ENCODE peak calls at places on chromosomes 13 and 19, in four cellular contexts. One of them, this sample, is unnamed. For H3K9me3 and H3K36me3, the result is how much of the 10 kb centered on the place peaks cover.

GRCh38 chr13:52411629-52412028 is 5.7 kb upstream of the THSD1 start:
- DNase-seq in tibial nerve: no peak
- DNase-seq in ascending aorta: no peak
- DNase-seq in mucosa of descending colon: no peak
- DNase-seq in this sample: no peak

GRCh38 chr19:18737954-18738351 is 53.2 kb downstream of the COMP start:
- DNase-seq in tibial nerve: no peak
- DNase-seq in ascending aorta: no peak
- DNase-seq in mucosa of descending colon: no peak
- DNase-seq in this sample: no peak

GRCh38 chr19:14471436-14472187 is 3.5 kb downstream of the PTGER1 start:
- DNase-seq in tibial nerve: no peak
- DNase-seq in ascending aorta: no peak
- DNase-seq in mucosa of descending colon: no peak
- DNase-seq in this sample: no peak

GRCh38 chr13:25468330-25469178 is 96.8 kb downstream of the ATP8A2 start:
- DNase-seq in tibial nerve: no peak
- DNase-seq in ascending aorta: no peak
- DNase-seq in mucosa of descending colon: no peak
- DNase-seq in this sample: no peak

GRCh38 chr13:84524586-84524985 is 642.3 kb upstream of the SLITRK1 start:
- DNase-seq in tibial nerve: no peak
- DNase-seq in ascending aorta: no peak
- DNase-seq in mucosa of descending colon: no peak
- DNase-seq in this sample: no peak

GRCh38 chr19:2680808-2681207 is 21.7 kb downstream of the GNG7 start:
- DNase-seq in tibial nerve: no peak
- DNase-seq in ascending aorta: no peak
- DNase-seq in mucosa of descending colon: no peak
- DNase-seq in this sample: no peak

GRCh38 chr13:20984879-20985278 is 76.5 kb downstream of the LATS2 start:
- DNase-seq in tibial nerve: no peak
- DNase-seq in ascending aorta: no peak
- DNase-seq in mucosa of descending colon: no peak
- DNase-seq in this sample: no peak

GRCh38 chr13:76791290-76791664 is 94.9 kb downstream of the KCTD12 start:
- DNase-seq in tibial nerve: no peak
- DNase-seq in ascending aorta: no peak
- DNase-seq in mucosa of descending colon: no peak
- DNase-seq in this sample: no peak

GRCh38 chr19:16373539-16373938 is 48.9 kb downstream of the KLF2 start:
- DNase-seq in tibial nerve: peak
- DNase-seq in ascending aorta: no peak
- DNase-seq in mucosa of descending colon: no peak
- DNase-seq in this sample: no peak

GRCh38 chr19:2675892-2676291 is 26.6 kb downstream of the GNG7 start:
- DNase-seq in tibial nerve: no peak
- DNase-seq in ascending aorta: no peak
- DNase-seq in mucosa of descending colon: no peak
- DNase-seq in this sample: no peak

GRCh38 chr19:19068659-19069509 is 5.1 kb downstream of the SLC25A42 start:
- DNase-seq in tibial nerve: no peak
- DNase-seq in ascending aorta: no peak
- DNase-seq in mucosa of descending colon: no peak
- DNase-seq in this sample: no peak

GRCh38 chr13:108595416-108596257 is 33.8 kb upstream of the MYO16 start:
- DNase-seq in tibial nerve: no peak
- DNase-seq in ascending aorta: no peak
- DNase-seq in mucosa of descending colon: no peak
- DNase-seq in this sample: no peak

GRCh38 chr19:29884466-29884865 is 57.6 kb upstream of the URI1 start:
- DNase-seq in tibial nerve: no peak
- DNase-seq in ascending aorta: no peak
- DNase-seq in mucosa of descending colon: no peak
- DNase-seq in this sample: no peak

GRCh38 chr13:38602261-38602660 is 84.6 kb upstream of the FREM2 start:
- DNase-seq in tibial nerve: no peak
- DNase-seq in ascending aorta: no peak
- DNase-seq in mucosa of descending colon: no peak
- DNase-seq in this sample: no peak

GRCh38 chr13:99600318-99600717 is 99.0 kb downstream of the TM9SF2 start:
- DNase-seq in tibial nerve: no peak
- DNase-seq in ascending aorta: no peak
- DNase-seq in mucosa of descending colon: no peak
- DNase-seq in this sample: no peak

GRCh38 chr13:31115616-31116015 is 46.1 kb downstream of the HSPH1 start:
- DNase-seq in tibial nerve: no peak
- DNase-seq in ascending aorta: no peak
- DNase-seq in mucosa of descending colon: no peak
- DNase-seq in this sample: no peak

GRCh38 chr19:15466851-15467733 is 2.7 kb upstream of the RASAL3 start:
- DNase-seq in tibial nerve: no peak
- DNase-seq in ascending aorta: no peak
- DNase-seq in mucosa of descending colon: no peak
- DNase-seq in this sample: no peak

GRCh38 chr19:10238172-10238783 is 7.1 kb upstream of the S1PR2 start:
- DNase-seq in tibial nerve: no peak
- DNase-seq in ascending aorta: no peak
- DNase-seq in mucosa of descending colon: peak
- DNase-seq in this sample: peak

GRCh38 chr13:100490692-100491091 is 97.9 kb downstream of the GGACT start:
- DNase-seq in tibial nerve: no peak
- DNase-seq in ascending aorta: no peak
- DNase-seq in mucosa of descending colon: no peak
- DNase-seq in this sample: no peak

GRCh38 chr19:12840091-12841079 is 2.1 kb downstream of the MAST1 start:
- DNase-seq in tibial nerve: no peak
- DNase-seq in ascending aorta: no peak
- DNase-seq in mucosa of descending colon: peak
- DNase-seq in this sample: no peak

GRCh38 chr13:25171517-25172302 is at the start of gene AMER2:
- DNase-seq in tibial nerve: no peak
- DNase-seq in ascending aorta: no peak
- DNase-seq in mucosa of descending colon: no peak
- DNase-seq in this sample: no peak

GRCh38 chr19:43895727-43896126 is 39.4 kb downstream of the ZNF45 start:
- DNase-seq in tibial nerve: no peak
- DNase-seq in ascending aorta: no peak
- DNase-seq in mucosa of descending colon: no peak
- DNase-seq in this sample: no peak
- H3K9me3 ChIP-seq in tibial nerve: under half
- H3K9me3 ChIP-seq in ascending aorta: under half
- H3K9me3 ChIP-seq in mucosa of descending colon: half or more
- H3K9me3 ChIP-seq in this sample: under half

GRCh38 chr19:35909684-35910035 is 1.6 kb upstream of the TYROBP start:
- DNase-seq in tibial nerve: no peak
- DNase-seq in ascending aorta: no peak
- DNase-seq in mucosa of descending colon: no peak
- DNase-seq in this sample: no peak
- TF ChIP-seq CTCF in tibial nerve: no peak
- TF ChIP-seq CTCF in ascending aorta: no peak
- TF ChIP-seq CTCF in mucosa of descending colon: no peak
- TF ChIP-seq CTCF in this sample: no peak

GRCh38 chr19:50232600-50232999 is 29.2 kb downstream of the MYH14 start:
- DNase-seq in tibial nerve: no peak
- DNase-seq in ascending aorta: no peak
- DNase-seq in mucosa of descending colon: no peak
- DNase-seq in this sample: no peak
- H3K36me3 ChIP-seq in tibial nerve: under half
- H3K36me3 ChIP-seq in ascending aorta: under half
- H3K36me3 ChIP-seq in mucosa of descending colon: under half
- H3K36me3 ChIP-seq in this sample: under half

GRCh38 chr19:6854758-6855157 is 32.6 kb upstream of the ADGRE1 start:
- DNase-seq in tibial nerve: no peak
- DNase-seq in ascending aorta: no peak
- DNase-seq in mucosa of descending colon: no peak
- DNase-seq in this sample: no peak

GRCh38 chr19:6856749-6857372 is 30.5 kb upstream of the ADGRE1 start:
- DNase-seq in tibial nerve: no peak
- DNase-seq in ascending aorta: no peak
- DNase-seq in mucosa of descending colon: no peak
- DNase-seq in this sample: no peak

GRCh38 chr19:6851359-6851758 is 36.0 kb upstream of the ADGRE1 start:
- DNase-seq in tibial nerve: no peak
- DNase-seq in ascending aorta: no peak
- DNase-seq in mucosa of descending colon: no peak
- DNase-seq in this sample: no peak

GRCh38 chr19:6852001-6852400 is 35.4 kb upstream of the ADGRE1 start:
- DNase-seq in tibial nerve: no peak
- DNase-seq in ascending aorta: no peak
- DNase-seq in mucosa of descending colon: no peak
- DNase-seq in this sample: no peak

GRCh38 chr19:6853868-6854267 is 33.5 kb upstream of the ADGRE1 start:
- DNase-seq in tibial nerve: no peak
- DNase-seq in ascending aorta: no peak
- DNase-seq in mucosa of descending colon: no peak
- DNase-seq in this sample: no peak
- H3K9me3 ChIP-seq in tibial nerve: under half
- H3K9me3 ChIP-seq in ascending aorta: under half
- H3K9me3 ChIP-seq in mucosa of descending colon: under half
- H3K9me3 ChIP-seq in this sample: under half

DNA sequence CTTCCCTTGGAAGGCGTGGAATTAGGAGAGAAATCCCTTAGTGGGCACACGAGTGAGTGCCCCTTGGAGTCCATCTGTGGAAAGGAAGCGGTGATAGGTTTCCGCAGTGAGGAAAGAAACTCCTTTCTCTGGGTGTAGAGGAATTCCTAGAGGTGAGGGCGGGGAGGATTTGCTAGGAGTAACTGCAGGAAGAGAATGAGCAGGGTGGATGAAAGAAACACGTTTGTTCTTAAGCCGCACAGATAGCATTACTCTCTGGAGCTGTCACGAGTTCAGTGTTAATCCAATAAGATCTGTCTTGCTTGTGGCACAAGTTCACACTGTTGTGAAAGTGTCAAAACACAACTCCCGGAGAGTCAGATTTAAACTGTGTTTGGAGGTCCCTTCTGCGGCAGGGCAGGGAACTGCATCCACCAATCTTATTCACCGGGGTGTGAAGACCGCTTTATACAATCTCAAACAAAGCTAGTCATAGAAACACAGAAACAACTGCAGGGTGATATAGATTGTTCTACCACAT is 1.2 kb downstream of the KL start:
- DNase-seq in tibial nerve: peak
- DNase-seq in ascending aorta: no peak
- DNase-seq in mucosa of descending colon: no peak
- DNase-seq in this sample: peak
- TF ChIP-seq CTCF in tibial nerve: peak
- TF ChIP-seq CTCF in ascending aorta: peak
- TF ChIP-seq CTCF in mucosa of descending colon: no peak
- TF ChIP-seq CTCF in this sample: peak

DNA sequence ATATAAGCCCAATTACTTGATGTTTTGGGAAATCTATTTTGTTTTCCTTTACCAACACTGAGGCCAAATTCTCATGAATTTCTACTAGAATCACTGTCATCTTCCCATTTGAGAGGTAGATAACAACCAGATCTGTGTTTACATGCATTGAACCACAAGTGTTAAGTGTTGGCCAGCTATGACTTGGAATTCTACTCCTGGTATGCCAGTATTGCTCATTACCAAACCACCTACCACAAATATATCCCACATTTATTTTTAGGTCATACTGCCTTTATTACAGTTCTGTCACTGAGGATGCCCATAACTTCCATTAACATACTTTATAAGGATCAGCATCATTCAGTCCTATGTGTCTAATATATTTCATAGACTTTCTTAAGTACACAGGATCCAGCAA is 328.9 kb downstream of the DIAPH3 start:
- DNase-seq in tibial nerve: no peak
- DNase-seq in ascending aorta: no peak
- DNase-seq in mucosa of descending colon: no peak
- DNase-seq in this sample: no peak
- H3K36me3 ChIP-seq in tibial nerve: under half
- H3K36me3 ChIP-seq in ascending aorta: under half
- H3K36me3 ChIP-seq in mucosa of descending colon: under half
- H3K36me3 ChIP-seq in this sample: under half

GRCh38 chr19:20067898-20068297 is 9.9 kb upstream of the ZNF90 start:
- DNase-seq in tibial nerve: no peak
- DNase-seq in ascending aorta: no peak
- DNase-seq in mucosa of descending colon: no peak
- DNase-seq in this sample: no peak

GRCh38 chr19:20078696-20079095 is 896 bp downstream of the ZNF90 start:
- DNase-seq in tibial nerve: no peak
- DNase-seq in ascending aorta: no peak
- DNase-seq in mucosa of descending colon: no peak
- DNase-seq in this sample: no peak

GRCh38 chr19:20077791-20078463 is at the start of gene ZNF90:
- DNase-seq in tibial nerve: peak
- DNase-seq in ascending aorta: peak
- DNase-seq in mucosa of descending colon: peak
- DNase-seq in this sample: peak

GRCh38 chr19:20070691-20071090 is 7.1 kb upstream of the ZNF90 start:
- DNase-seq in tibial nerve: no peak
- DNase-seq in ascending aorta: no peak
- DNase-seq in mucosa of descending colon: no peak
- DNase-seq in this sample: no peak

DNA sequence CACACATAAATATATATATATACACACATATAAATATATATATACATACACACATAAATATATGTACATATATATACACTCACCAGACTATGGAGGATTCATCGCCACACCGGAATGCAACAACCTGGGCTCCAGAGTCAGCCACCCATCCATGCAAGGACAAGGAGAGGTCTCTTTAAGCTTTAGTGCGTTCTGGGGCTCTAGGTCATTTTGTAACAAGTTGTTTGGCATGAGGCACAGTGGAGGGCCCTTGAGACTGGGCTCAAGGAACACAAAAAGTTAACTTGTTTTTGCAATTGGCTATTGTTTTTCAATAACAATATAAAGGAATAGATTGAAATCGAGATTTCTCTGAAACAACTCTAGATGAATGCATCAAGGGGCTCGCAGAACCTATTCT is 4.9 kb upstream of the ZNF90 start:
- DNase-seq in tibial nerve: no peak
- DNase-seq in ascending aorta: no peak
- DNase-seq in mucosa of descending colon: no peak
- DNase-seq in this sample: no peak
- H3K9me3 ChIP-seq in tibial nerve: under half
- H3K9me3 ChIP-seq in ascending aorta: under half
- H3K9me3 ChIP-seq in mucosa of descending colon: under half
- H3K9me3 ChIP-seq in this sample: under half

This sample was measured in right atrium auricular region.